ENCODE peak calls at places on chromosomes 4 and X, in four cellular contexts. Y is K562, O is HL-60, H is prostate gland. M is an unnamed sample.

GRCh38 chrX:47566841-47567240 is 5.8 kb downstream of the ARAF start:
- DNase-seq in H (no peak), Y (no peak), O (no peak), M (no peak)

GRCh38 chrX:150477364-150477763 is 91.1 kb upstream of the MTM1 start:
- DNase-seq in H (no peak), Y (no peak), O (no peak), M (no peak)

GRCh38 chrX:85517994-85518718 is 138.7 kb upstream of the POF1B start:
- DNase-seq in H (no peak), O (no peak), Y (no peak), M (no peak)

GRCh38 chrX:48798318-48798717 is 3.5 kb upstream of the HDAC6 start:
- DNase-seq in Y (no peak), H (no peak), O (no peak), M (no peak)

GRCh38 chrX:27679281-27679680 is 89.1 kb downstream of the DCAF8L2 start:
- DNase-seq in O (no peak), Y (no peak), H (no peak), M (no peak)

GRCh38 chr4:147735413-147736301 is 3.8 kb downstream of the ARHGAP10 start:
- DNase-seq in Y (no peak), O (no peak), H (no peak), M (no peak)

GRCh38 chr4:176340871-176341685 is 21.3 kb downstream of the SPCS3 start:
- DNase-seq in O (no peak), Y (peak), H (no peak), M (no peak)

GRCh38 chr4:33628296-33628695 is 2616.0 kb downstream of the ARAP2 start:
- DNase-seq in Y (no peak), O (no peak), H (no peak), M (no peak)

GRCh38 chr4:118289794-118290193 is 63.0 kb downstream of the PRSS12 start:
- DNase-seq in H (no peak), O (no peak), Y (no peak), M (no peak)

GRCh38 chrX:115018040-115018647 is 728 bp upstream of the IL13RA2 start:
- DNase-seq in H (no peak), O (no peak), Y (no peak), M (no peak)

GRCh38 chrX:146887020-146887419 is 72.5 kb upstream of the CXorf51A start:
- DNase-seq in Y (no peak), H (no peak), O (no peak), M (no peak)

GRCh38 chr4:95585016-95585695 is 36.4 kb upstream of the UNC5C start:
- DNase-seq in O (no peak), Y (no peak), H (no peak), M (no peak)

GRCh38 chrX:110318664-110318968 is 731 bp upstream of the AMMECR1 start:
- DNase-seq in O (no peak), Y (no peak), H (no peak), M (no peak)

GRCh38 chrX:40158036-40158706 is 60.4 kb upstream of the BCOR start:
- DNase-seq in Y (no peak), O (no peak), H (no peak), M (no peak)

GRCh38 chrX:37905436-37906147 is 58.2 kb upstream of the DYNLT3 start:
- DNase-seq in O (no peak), H (no peak), Y (no peak), M (no peak)

GRCh38 chr4:107167051-107167450 is 130.9 kb upstream of the DKK2 start:
- DNase-seq in Y (no peak), O (no peak), H (no peak), M (no peak)
- TF ChIP-seq POLR2AphosphoS5 in Y (no peak), O (no peak), H (no peak), M (no peak)

GRCh38 chr4:53196195-53196641 is 169.6 kb downstream of the SCFD2 start:
- DNase-seq in Y (no peak), O (no peak), H (no peak), M (no peak)
- TF ChIP-seq POLR2AphosphoS5 in Y (no peak), O (no peak), H (no peak), M (no peak)

GRCh38 chrX:31604629-31605221 is 532.9 kb upstream of the FTHL17 start:
- DNase-seq in Y (no peak), H (no peak), O (no peak), M (no peak)

GRCh38 chrX:31608651-31609050 is 536.8 kb upstream of the FTHL17 start:
- DNase-seq in H (no peak), Y (no peak), O (no peak), M (no peak)

GRCh38 chrX:31600823-31601222 is 529.0 kb upstream of the FTHL17 start:
- DNase-seq in H (no peak), Y (no peak), O (no peak), M (no peak)

GRCh38 chrX:31606796-31607195 is 535.0 kb upstream of the FTHL17 start:
- DNase-seq in Y (no peak), H (no peak), O (no peak), M (no peak)

DNA sequence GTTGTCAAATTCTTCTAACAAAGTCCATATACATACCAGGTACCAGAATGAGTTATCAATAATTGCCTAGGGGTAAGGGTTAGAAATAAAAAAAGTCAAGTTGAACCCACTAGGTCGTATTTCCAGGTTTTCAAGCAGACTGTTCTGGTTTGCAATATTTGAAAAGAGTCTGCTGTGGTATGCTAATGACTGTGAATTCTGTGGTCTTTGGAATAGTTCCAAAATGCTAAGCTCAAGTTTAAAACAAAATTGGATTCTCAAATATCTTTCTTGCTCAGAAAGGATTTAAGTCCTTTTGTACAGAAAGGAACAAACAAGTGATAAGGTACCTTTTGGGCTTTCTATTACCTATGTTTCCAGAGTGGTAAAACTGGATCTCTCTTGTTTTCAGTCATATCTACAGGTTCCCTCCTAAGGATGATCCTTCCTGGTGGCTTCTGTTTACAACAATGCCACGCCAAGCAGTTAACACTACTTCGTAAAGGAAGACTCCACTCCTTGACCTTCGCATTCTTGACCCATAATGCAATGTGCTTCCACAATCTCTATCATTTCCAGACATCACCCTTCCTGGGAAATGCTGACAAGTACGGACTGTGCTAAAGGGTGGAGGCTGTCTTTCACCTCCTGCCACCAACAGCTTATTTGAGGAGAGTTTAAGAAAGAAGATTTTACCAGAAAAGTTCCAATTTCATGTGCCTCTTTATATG is 531.7 kb upstream of the FTHL17 start:
- DNase-seq in Y (no peak), H (no peak), O (no peak), M (no peak)
- TF ChIP-seq POLR2AphosphoS5 in Y (no peak), H (no peak), O (no peak), M (no peak)

GRCh38 chrX:19616016-19616415 is 100.7 kb upstream of the MAP3K15 start:
- DNase-seq in O (no peak), H (no peak), Y (no peak), M (no peak)
- TF ChIP-seq POLR2AphosphoS5 in O (no peak), H (no peak), Y (no peak), M (no peak)

GRCh38 chrX:46324166-46324565 is 221.1 kb downstream of the ZNF674 start:
- DNase-seq in Y (no peak), H (no peak), O (no peak), M (no peak)

GRCh38 chrX:46327229-46328081 is 217.8 kb downstream of the ZNF674 start:
- DNase-seq in O (no peak), Y (no peak), H (no peak), M (no peak)

GRCh38 chrX:46326161-46326560 is 219.1 kb downstream of the ZNF674 start:
- DNase-seq in O (no peak), Y (no peak), H (no peak), M (no peak)

GRCh38 chrX:46328133-46328532 is 217.1 kb downstream of the ZNF674 start:
- DNase-seq in O (no peak), H (no peak), Y (no peak), M (no peak)

GRCh38 chrX:46325312-46325877 is 219.8 kb downstream of the ZNF674 start:
- DNase-seq in O (no peak), Y (no peak), H (no peak), M (no peak)
- TF ChIP-seq POLR2AphosphoS5 in O (no peak), Y (no peak), H (no peak), M (no peak)

GRCh38 chr4:101177146-101177545 is 170.2 kb downstream of the PPP3CA start:
- DNase-seq in O (no peak), Y (no peak), H (no peak), M (no peak)
- TF ChIP-seq POLR2AphosphoS5 in O (no peak), Y (no peak), H (no peak), M (no peak)

DNA sequence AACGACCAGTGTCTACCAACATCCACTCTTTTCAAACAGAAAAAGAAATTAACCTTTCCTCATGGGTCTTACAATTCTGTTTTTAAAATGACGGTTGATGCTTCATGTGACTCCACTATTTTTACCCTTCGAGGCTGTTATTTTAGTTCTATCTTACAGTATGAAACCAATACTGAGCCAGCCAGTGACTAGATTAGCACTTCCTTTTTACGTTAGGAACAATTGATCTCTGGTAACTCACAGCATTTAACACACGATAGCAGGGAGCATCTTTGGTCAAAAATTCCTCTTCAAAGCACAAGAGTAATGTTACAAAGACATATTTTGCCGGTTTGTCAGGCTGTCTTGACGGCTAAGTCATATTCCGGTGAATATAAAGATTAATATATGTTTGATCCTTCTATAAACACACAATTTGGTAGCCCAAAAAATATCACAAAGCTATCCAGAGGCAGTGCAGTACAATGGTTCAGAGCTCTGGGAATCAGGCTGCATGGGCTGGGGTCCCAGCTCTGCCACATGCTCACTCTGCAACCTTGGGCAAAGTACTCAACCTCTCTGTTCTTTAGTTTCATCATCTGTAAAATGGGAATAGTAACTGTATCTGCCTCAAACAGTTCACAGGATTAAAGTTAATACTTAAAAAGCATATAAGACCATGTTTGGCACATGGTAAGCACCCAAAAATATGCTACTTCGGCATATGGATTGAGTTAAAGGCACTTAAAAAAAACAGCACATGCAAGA is 62.9 kb upstream of the TXK start:
- DNase-seq in O (no peak), Y (no peak), H (no peak), M (no peak)
- TF ChIP-seq POLR2AphosphoS5 in O (no peak), Y (no peak), H (no peak), M (no peak)

GRCh38 chr4:25092139-25092538 is 61.4 kb upstream of the LGI2 start:
- DNase-seq in Y (no peak), O (no peak), H (no peak), M (no peak)
- TF ChIP-seq POLR2AphosphoS5 in Y (no peak), O (no peak), H (no peak), M (no peak)

DNA sequence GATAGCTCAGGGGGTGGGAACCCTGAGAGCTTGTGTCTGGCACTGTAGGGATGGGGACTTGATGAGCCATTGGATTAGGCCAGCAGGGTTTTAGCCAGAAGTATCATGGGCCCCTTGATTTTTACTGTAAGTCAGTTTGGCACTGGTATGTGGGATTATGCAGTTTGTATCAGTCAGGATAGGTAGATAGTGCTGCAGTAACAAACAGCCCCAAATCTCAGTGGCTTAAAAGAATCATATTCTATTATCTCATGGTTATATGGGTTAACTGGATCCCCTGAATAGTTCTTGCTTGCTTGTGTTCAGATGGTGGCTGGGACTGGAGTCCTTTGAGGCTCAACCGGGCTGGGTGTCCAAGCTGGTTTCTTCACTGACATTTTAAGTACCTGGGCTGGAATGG is 56.5 kb downstream of the SORCS2 start:
- DNase-seq in Y (no peak), H (no peak), O (no peak), M (no peak)
- TF ChIP-seq POLR2AphosphoS5 in Y (no peak), H (no peak), O (no peak), M (no peak)

GRCh38 chr4:185270885-185271284 is 61.5 kb downstream of the SNX25 start:
- DNase-seq in O (no peak), H (no peak), Y (no peak), M (no peak)
- TF ChIP-seq POLR2AphosphoS5 in O (no peak), H (no peak), Y (no peak), M (no peak)

M was measured in esophagus muscularis mucosa.